ENCODE peak calls at places on chromosomes 12 and 14, in eight cellular contexts. One of them, this sample, is unnamed.

GRCh38 chr12:64019101-64019500 is 174.6 kb downstream of the SRGAP1 start:
- DNase-seq in upper lobe of left lung: no peak
- DNase-seq in endodermal cell: no peak
- DNase-seq in left lung: no peak
- DNase-seq in foreskin keratinocyte: no peak
- DNase-seq in ovary: no peak
- DNase-seq in GM23338: no peak
- DNase-seq in transverse colon: no peak
- DNase-seq in this sample: no peak

GRCh38 chr12:108613548-108613947 is 15.7 kb upstream of the TMEM119 start:
- DNase-seq in upper lobe of left lung: peak; percentile 55
- DNase-seq in endodermal cell: no peak
- DNase-seq in left lung: peak; percentile 73
- DNase-seq in foreskin keratinocyte: no peak
- DNase-seq in ovary: no peak
- DNase-seq in GM23338: no peak
- DNase-seq in transverse colon: no peak
- DNase-seq in this sample: no peak

GRCh38 chr14:51442513-51443175 is 202.6 kb downstream of the TMX1 start:
- DNase-seq in upper lobe of left lung: no peak
- DNase-seq in endodermal cell: no peak
- DNase-seq in left lung: no peak
- DNase-seq in foreskin keratinocyte: peak; percentile 99
- DNase-seq in ovary: no peak
- DNase-seq in GM23338: no peak
- DNase-seq in transverse colon: no peak
- DNase-seq in this sample: no peak

GRCh38 chr12:110705309-110705708 is 16.4 kb upstream of the HVCN1 start:
- DNase-seq in upper lobe of left lung: no peak
- DNase-seq in endodermal cell: no peak
- DNase-seq in left lung: no peak
- DNase-seq in foreskin keratinocyte: no peak
- DNase-seq in ovary: no peak
- DNase-seq in GM23338: no peak
- DNase-seq in transverse colon: no peak
- DNase-seq in this sample: no peak

GRCh38 chr12:2384029-2384386 is 331.2 kb downstream of the CACNA1C start:
- DNase-seq in upper lobe of left lung: no peak
- DNase-seq in endodermal cell: no peak
- DNase-seq in left lung: no peak
- DNase-seq in foreskin keratinocyte: no peak
- DNase-seq in ovary: no peak
- DNase-seq in GM23338: no peak
- DNase-seq in transverse colon: peak; percentile 22
- DNase-seq in this sample: no peak

GRCh38 chr12:23950011-23950774 is 723 bp upstream of the SOX5 start:
- DNase-seq in upper lobe of left lung: no peak
- DNase-seq in endodermal cell: peak; percentile 73
- DNase-seq in left lung: no peak
- DNase-seq in foreskin keratinocyte: peak; percentile 32
- DNase-seq in ovary: no peak
- DNase-seq in GM23338: peak; percentile 42
- DNase-seq in transverse colon: no peak
- DNase-seq in this sample: no peak

GRCh38 chr14:95156153-95156764 is 1.1 kb downstream of the DICER1 start:
- DNase-seq in upper lobe of left lung: no peak
- DNase-seq in endodermal cell: peak; percentile 68
- DNase-seq in left lung: no peak
- DNase-seq in foreskin keratinocyte: no peak
- DNase-seq in ovary: no peak
- DNase-seq in GM23338: no peak
- DNase-seq in transverse colon: no peak
- DNase-seq in this sample: peak; percentile 41

GRCh38 chr12:92363295-92364146 is 217.9 kb upstream of the BTG1 start:
- DNase-seq in upper lobe of left lung: peak; percentile 42
- DNase-seq in endodermal cell: no peak
- DNase-seq in left lung: no peak
- DNase-seq in foreskin keratinocyte: no peak
- DNase-seq in ovary: peak; percentile 46
- DNase-seq in GM23338: peak; percentile 2
- DNase-seq in transverse colon: peak; percentile 50
- DNase-seq in this sample: peak; percentile 39

GRCh38 chr12:64433915-64434314 is 18.0 kb upstream of the TBK1 start:
- DNase-seq in upper lobe of left lung: no peak
- DNase-seq in endodermal cell: no peak
- DNase-seq in left lung: no peak
- DNase-seq in foreskin keratinocyte: no peak
- DNase-seq in ovary: no peak
- DNase-seq in GM23338: no peak
- DNase-seq in transverse colon: no peak
- DNase-seq in this sample: no peak

GRCh38 chr14:35687335-35687939 is 121.7 kb downstream of the RALGAPA1 start:
- DNase-seq in upper lobe of left lung: no peak
- DNase-seq in endodermal cell: peak; percentile 62
- DNase-seq in left lung: no peak
- DNase-seq in foreskin keratinocyte: peak; percentile 37
- DNase-seq in ovary: no peak
- DNase-seq in GM23338: peak; percentile 77
- DNase-seq in transverse colon: peak; percentile 15
- DNase-seq in this sample: peak; percentile 25

GRCh38 chr14:33992274-33993050 is 41.6 kb upstream of the EGLN3 start:
- DNase-seq in upper lobe of left lung: no peak
- DNase-seq in endodermal cell: no peak
- DNase-seq in left lung: no peak
- DNase-seq in foreskin keratinocyte: peak; percentile 79
- DNase-seq in ovary: no peak
- DNase-seq in GM23338: no peak
- DNase-seq in transverse colon: no peak
- DNase-seq in this sample: no peak

GRCh38 chr12:121175383-121176119 is 34.4 kb upstream of the P2RX4 start:
- DNase-seq in upper lobe of left lung: peak; percentile 55
- DNase-seq in endodermal cell: no peak
- DNase-seq in left lung: no peak
- DNase-seq in foreskin keratinocyte: no peak
- DNase-seq in ovary: peak; percentile 74
- DNase-seq in GM23338: no peak
- DNase-seq in transverse colon: no peak
- DNase-seq in this sample: no peak

DNA sequence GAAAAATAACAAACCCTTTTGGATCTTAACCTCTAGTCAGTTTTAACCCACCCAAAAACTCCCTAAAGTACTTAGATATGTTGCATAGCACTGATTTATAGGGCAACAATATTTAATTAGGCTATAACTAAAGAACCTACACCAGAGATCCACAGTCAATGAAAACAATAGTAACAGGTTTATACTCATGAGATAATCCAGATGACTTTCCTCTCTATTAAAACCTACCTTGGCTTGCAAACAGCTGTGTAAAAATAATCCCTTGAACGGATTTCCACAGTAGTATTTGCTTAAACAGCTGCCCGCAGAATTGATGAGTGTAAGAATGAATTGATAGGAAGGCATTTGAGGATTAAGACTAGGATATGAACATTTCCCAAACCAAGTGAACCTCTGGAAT is 104.3 kb upstream of the PTPRR start:
- DNase-seq in upper lobe of left lung: no peak
- DNase-seq in endodermal cell: no peak
- DNase-seq in left lung: no peak
- DNase-seq in foreskin keratinocyte: no peak
- DNase-seq in ovary: no peak
- DNase-seq in GM23338: no peak
- DNase-seq in transverse colon: no peak
- DNase-seq in this sample: no peak
- H3K27ac ChIP-seq in upper lobe of left lung: no peak overlapping the region
- H3K27ac ChIP-seq in endodermal cell: no peak overlapping the region
- H3K27ac ChIP-seq in left lung: no peak overlapping the region
- H3K27ac ChIP-seq in foreskin keratinocyte: no peak overlapping the region
- H3K27ac ChIP-seq in ovary: no peak overlapping the region
- H3K27ac ChIP-seq in GM23338: no peak overlapping the region
- H3K27ac ChIP-seq in transverse colon: no peak overlapping the region
- H3K27ac ChIP-seq in this sample: no peak overlapping the region

GRCh38 chr14:93010118-93010475 is 87.1 kb downstream of the CHGA start:
- DNase-seq in upper lobe of left lung: no peak
- DNase-seq in endodermal cell: no peak
- DNase-seq in left lung: no peak
- DNase-seq in foreskin keratinocyte: no peak
- DNase-seq in ovary: no peak
- DNase-seq in GM23338: no peak
- DNase-seq in transverse colon: no peak
- DNase-seq in this sample: no peak

GRCh38 chr14:93010543-93011541 is 87.9 kb downstream of the CHGA start:
- DNase-seq in upper lobe of left lung: no peak
- DNase-seq in endodermal cell: no peak
- DNase-seq in left lung: no peak
- DNase-seq in foreskin keratinocyte: no peak
- DNase-seq in ovary: no peak
- DNase-seq in GM23338: no peak
- DNase-seq in transverse colon: no peak
- DNase-seq in this sample: no peak

GRCh38 chr14:93007225-93007997 is 84.5 kb downstream of the CHGA start:
- DNase-seq in upper lobe of left lung: peak; percentile 68
- DNase-seq in endodermal cell: no peak
- DNase-seq in left lung: peak; percentile 68
- DNase-seq in foreskin keratinocyte: peak; percentile 57
- DNase-seq in ovary: no peak
- DNase-seq in GM23338: no peak
- DNase-seq in transverse colon: peak; percentile 62
- DNase-seq in this sample: peak; percentile 56

GRCh38 chr14:93008381-93008780 is 85.4 kb downstream of the CHGA start:
- DNase-seq in upper lobe of left lung: no peak
- DNase-seq in endodermal cell: no peak
- DNase-seq in left lung: peak; percentile 80
- DNase-seq in foreskin keratinocyte: no peak
- DNase-seq in ovary: peak; percentile 78
- DNase-seq in GM23338: no peak
- DNase-seq in transverse colon: no peak
- DNase-seq in this sample: no peak

DNA sequence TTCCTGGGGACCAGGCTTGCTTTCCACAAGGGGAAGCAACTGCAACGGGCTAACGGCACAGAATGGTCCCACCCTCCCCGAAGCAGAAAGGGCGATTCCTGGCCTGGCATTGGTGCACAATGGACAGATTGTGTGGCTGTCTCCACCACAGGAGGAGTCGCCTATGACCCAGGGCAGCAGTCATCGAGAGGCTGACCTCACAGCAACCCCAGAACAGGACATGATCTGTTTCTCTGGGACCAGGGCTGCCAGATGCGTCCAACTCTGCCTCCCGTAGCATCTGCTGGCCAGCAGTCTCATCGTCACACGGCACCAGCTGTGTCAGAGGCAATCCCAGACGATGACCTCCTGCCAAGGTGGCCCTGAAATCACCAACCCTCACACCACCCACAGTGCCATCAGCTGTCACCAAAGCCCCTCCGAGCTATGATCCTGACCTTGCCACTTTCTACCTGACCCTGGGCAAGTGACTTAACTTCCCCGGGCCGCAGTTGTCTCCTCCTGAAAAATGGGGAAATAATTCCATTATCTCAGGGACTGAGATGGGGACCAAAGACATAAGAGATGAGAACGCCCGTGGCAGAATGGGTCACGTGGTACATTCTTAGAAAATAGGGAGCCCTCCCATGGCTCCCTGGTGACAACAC is 86.6 kb downstream of the CHGA start:
- DNase-seq in upper lobe of left lung: peak; percentile 40
- DNase-seq in endodermal cell: no peak
- DNase-seq in left lung: no peak
- DNase-seq in foreskin keratinocyte: no peak
- DNase-seq in ovary: no peak
- DNase-seq in GM23338: no peak
- DNase-seq in transverse colon: no peak
- DNase-seq in this sample: no peak
- H3K4me1 ChIP-seq in upper lobe of left lung: peaks cover 79% of the 10 kb centered on the region
- H3K4me1 ChIP-seq in endodermal cell: peaks cover 2% of the 10 kb centered on the region
- H3K4me1 ChIP-seq in left lung: peaks cover 58% of the 10 kb centered on the region
- H3K4me1 ChIP-seq in foreskin keratinocyte: no peaks in the 10 kb centered on the region
- H3K4me1 ChIP-seq in ovary: peaks cover 34% of the 10 kb centered on the region
- H3K4me1 ChIP-seq in GM23338: no peaks in the 10 kb centered on the region
- H3K4me1 ChIP-seq in transverse colon: peaks cover 64% of the 10 kb centered on the region
- H3K4me1 ChIP-seq in this sample: peaks cover 13% of the 10 kb centered on the region

DNA sequence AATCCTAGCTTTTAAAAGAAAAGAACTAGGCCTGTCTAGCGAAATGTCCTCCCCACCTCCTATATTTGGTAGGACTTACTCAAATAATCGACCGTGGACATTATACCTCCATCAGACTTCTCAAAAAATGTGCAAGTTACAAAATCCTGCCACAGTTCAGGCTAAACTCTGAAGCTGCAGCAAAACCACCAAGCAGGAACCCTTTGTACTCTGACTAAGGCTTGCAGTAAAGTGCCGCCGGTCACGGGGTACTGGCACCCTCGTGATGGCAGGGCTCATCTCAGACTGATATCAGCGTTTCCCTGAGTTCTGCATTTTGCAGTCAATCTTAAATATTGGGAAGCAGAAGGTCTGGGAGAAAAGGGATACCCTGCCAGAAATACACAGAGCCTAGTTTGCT is 17.1 kb downstream of the SLC11A2 start:
- DNase-seq in upper lobe of left lung: peak; percentile 90
- DNase-seq in endodermal cell: no peak
- DNase-seq in left lung: peak; percentile 94
- DNase-seq in foreskin keratinocyte: no peak
- DNase-seq in ovary: no peak
- DNase-seq in GM23338: no peak
- DNase-seq in transverse colon: peak; percentile 57
- DNase-seq in this sample: peak; percentile 44
- H3K27ac ChIP-seq in upper lobe of left lung: peak overlapping the region; percentile 72
- H3K27ac ChIP-seq in endodermal cell: no peak overlapping the region
- H3K27ac ChIP-seq in left lung: peak overlapping the region; percentile 82
- H3K27ac ChIP-seq in foreskin keratinocyte: no peak overlapping the region
- H3K27ac ChIP-seq in ovary: no peak overlapping the region
- H3K27ac ChIP-seq in GM23338: no peak overlapping the region
- H3K27ac ChIP-seq in transverse colon: peak overlapping the region; percentile 24
- H3K27ac ChIP-seq in this sample: peak overlapping the region; percentile 36

DNA sequence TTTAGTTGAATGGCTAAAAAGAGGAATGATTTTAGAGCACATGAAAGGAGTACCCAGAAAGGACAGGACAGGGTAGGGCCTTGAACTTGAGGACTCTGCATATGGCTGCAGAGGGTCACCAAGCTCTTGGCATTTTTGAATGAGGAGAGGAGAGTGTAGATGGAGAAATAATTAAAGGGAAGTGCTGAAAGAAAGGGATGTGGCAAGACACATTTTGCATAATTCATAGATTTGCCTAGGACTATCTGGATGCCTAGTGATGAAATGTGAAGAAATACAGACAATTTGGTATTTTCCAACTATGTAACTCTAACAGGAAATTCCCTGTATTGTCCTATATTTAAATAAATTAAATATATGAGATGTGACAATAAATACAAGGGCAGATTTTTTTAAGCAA is 27.5 kb upstream of the MDM1 start:
- DNase-seq in upper lobe of left lung: no peak
- DNase-seq in endodermal cell: no peak
- DNase-seq in left lung: no peak
- DNase-seq in foreskin keratinocyte: no peak
- DNase-seq in ovary: no peak
- DNase-seq in GM23338: no peak
- DNase-seq in transverse colon: no peak
- DNase-seq in this sample: no peak
- H3K4me1 ChIP-seq in upper lobe of left lung: peaks cover 22% of the 10 kb centered on the region
- H3K4me1 ChIP-seq in endodermal cell: peaks cover 3% of the 10 kb centered on the region
- H3K4me1 ChIP-seq in left lung: peaks cover 53% of the 10 kb centered on the region
- H3K4me1 ChIP-seq in foreskin keratinocyte: no peaks in the 10 kb centered on the region
- H3K4me1 ChIP-seq in ovary: no peaks in the 10 kb centered on the region
- H3K4me1 ChIP-seq in GM23338: peaks cover 10% of the 10 kb centered on the region
- H3K4me1 ChIP-seq in transverse colon: peaks cover 7% of the 10 kb centered on the region
- H3K4me1 ChIP-seq in this sample: no peaks in the 10 kb centered on the region

This sample was measured in colonic mucosa.